ENCODE peak calls at places on chromosome 14, in ten cellular contexts. I is right lobe of liver, P is psoas muscle, O is lung, H is ascending aorta, X is bronchial epithelial cell, M is heart right ventricle, U is hepatocyte, L is IMR-90, A is AG04450. E is an unnamed sample.
A peak's percentile ranks its signal among the peaks of the same experiment; 100 is the strongest.

GRCh38 chr14:74414793-74415437 is 11.1 kb downstream of the SYNDIG1L start:
- DNase-seq in I (no peak), P (no peak), O (no peak), H (no peak), X (no peak), M (no peak), U (no peak), L (no peak), A (no peak), E (no peak)

GRCh38 chr14:28299227-28299626 is 467.4 kb upstream of the FOXG1 start:
- DNase-seq in I (no peak), P (no peak), O (no peak), H (no peak), X (no peak), M (no peak), U (no peak), L (no peak), A (no peak), E (no peak)

GRCh38 chr14:73263606-73264005 is 26.3 kb downstream of the PAPLN start:
- DNase-seq in I (no peak), P (no peak), O (no peak), H (peak; percentile 12), X (no peak), M (no peak), U (no peak), L (no peak), A (no peak), E (no peak)

GRCh38 chr14:89344871-89345270 is 72.2 kb downstream of the FOXN3 start:
- DNase-seq in I (no peak), P (no peak), O (no peak), H (no peak), X (no peak), M (no peak), U (no peak), L (no peak), A (no peak), E (no peak)

GRCh38 chr14:88914956-88915355 is 90.5 kb downstream of the TTC8 start:
- DNase-seq in I (no peak), P (no peak), O (no peak), H (no peak), X (no peak), M (no peak), U (no peak), L (no peak), A (no peak), E (no peak)

GRCh38 chr14:95064256-95064655 is 93.1 kb downstream of the DICER1 start:
- DNase-seq in I (no peak), P (no peak), O (no peak), H (peak; percentile 19), X (no peak), M (no peak), U (no peak), L (no peak), A (no peak), E (no peak)

GRCh38 chr14:89206426-89206825 is 210.6 kb downstream of the FOXN3 start:
- DNase-seq in I (no peak), P (peak; percentile 82), O (no peak), H (no peak), X (no peak), M (no peak), U (no peak), L (no peak), A (no peak), E (peak; percentile 45)

GRCh38 chr14:61977217-61977616 is 215.0 kb downstream of the SNAPC1 start:
- DNase-seq in I (no peak), P (no peak), O (no peak), H (no peak), X (peak; percentile 52), M (no peak), U (no peak), L (peak; percentile 33), A (no peak), E (no peak)

GRCh38 chr14:93060841-93061240 is 54.9 kb downstream of the ITPK1 start:
- DNase-seq in I (no peak), P (no peak), O (no peak), H (no peak), X (no peak), M (no peak), U (no peak), L (no peak), A (no peak), E (no peak)

GRCh38 chr14:94355191-94355794 is 32.2 kb upstream of the SERPINA6 start:
- DNase-seq in I (peak; percentile 82), P (no peak), O (peak; percentile 65), H (peak; percentile 67), X (peak; percentile 63), M (peak; percentile 12), U (peak; percentile 58), L (peak; percentile 65), A (peak; percentile 26), E (peak; percentile 76)

GRCh38 chr14:100042328-100042727 is 22.9 kb upstream of the EVL start:
- DNase-seq in I (peak; percentile 78), P (no peak), O (no peak), H (no peak), X (no peak), M (no peak), U (no peak), L (no peak), A (no peak), E (no peak)

GRCh38 chr14:86766469-86766868 is 1226.5 kb downstream of the GALC start:
- DNase-seq in I (no peak), P (no peak), O (no peak), H (no peak), X (no peak), M (no peak), U (no peak), L (no peak), A (no peak), E (no peak)

GRCh38 chr14:22922294-22922693 is 3.3 kb upstream of the RBM23 start:
- DNase-seq in I (no peak), P (no peak), O (no peak), H (no peak), X (no peak), M (no peak), U (no peak), L (no peak), A (no peak), E (no peak)

GRCh38 chr14:51963164-51963733 is 26.1 kb upstream of the RTRAF start:
- DNase-seq in I (no peak), P (no peak), O (no peak), H (no peak), X (no peak), M (no peak), U (no peak), L (peak; percentile 53), A (no peak), E (peak; percentile 46)
- H3K4me3 ChIP-seq in I (no peak overlapping the region), P (no peak overlapping the region), O (no peak overlapping the region), H (no peak overlapping the region), X (no peak overlapping the region), M (peak overlapping the region; percentile 26), U (no peak overlapping the region), L (peak overlapping the region; percentile 44), A (peak overlapping the region; percentile 24), E (peak overlapping the region; percentile 7)

DNA sequence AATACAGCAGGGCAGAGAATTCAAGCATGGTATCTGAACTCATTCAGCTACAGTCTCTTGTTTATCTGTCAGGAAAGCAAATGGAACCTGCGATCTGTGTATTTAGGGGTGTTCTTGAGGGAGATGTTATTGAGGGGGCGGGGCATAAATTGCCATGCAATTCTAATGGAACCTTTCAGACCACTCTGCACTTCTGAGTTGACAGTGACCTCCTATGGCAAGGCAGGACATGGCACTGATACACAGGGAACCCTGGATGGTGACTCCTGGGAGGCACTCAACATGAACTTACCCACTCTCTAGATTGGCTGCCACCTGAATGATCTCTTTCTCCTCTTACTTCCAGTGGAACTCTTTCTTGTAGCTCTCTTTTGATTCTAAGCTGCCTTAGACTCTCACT is 787.3 kb downstream of the VRK1 start:
- DNase-seq in I (no peak), P (no peak), O (no peak), H (no peak), X (no peak), M (no peak), U (no peak), L (no peak), A (no peak), E (no peak)
- TF ChIP-seq CTCF in I (peak; percentile 27), P (no peak), O (no peak), H (no peak), X (peak; percentile 8), M (peak; percentile 18), U (no peak), L (no peak), A (no peak), E (no peak)

GRCh38 chr14:59161571-59162175 is 26.8 kb upstream of the DAAM1 start:
- DNase-seq in I (no peak), P (peak; percentile 45), O (no peak), H (peak; percentile 71), X (peak; percentile 74), M (no peak), U (peak; percentile 76), L (peak; percentile 71), A (peak; percentile 33), E (peak; percentile 79)
- H3K4me3 ChIP-seq in I (no peak overlapping the region), P (no peak overlapping the region), O (no peak overlapping the region), H (peak overlapping the region; percentile 47), X (no peak overlapping the region), M (peak overlapping the region; percentile 16), U (no peak overlapping the region), L (peak overlapping the region; percentile 15), A (peak overlapping the region; percentile 11), E (peak overlapping the region; percentile 2)

GRCh38 chr14:103607039-103607668 is 21.9 kb upstream of the KLC1 start:
- DNase-seq in I (peak; percentile 61), P (peak; percentile 85), O (peak; percentile 62), H (peak; percentile 81), X (peak; percentile 10), M (peak; percentile 85), U (peak; percentile 76), L (peak; percentile 92), A (peak; percentile 80), E (peak; percentile 95)
- TF ChIP-seq CTCF in I (peak; percentile 16), P (peak; percentile 28), O (peak; percentile 18), H (peak; percentile 42), X (no peak), M (peak; percentile 37), U (peak; percentile 35), L (peak; percentile 37), A (peak; percentile 45), E (peak; percentile 55)

DNA sequence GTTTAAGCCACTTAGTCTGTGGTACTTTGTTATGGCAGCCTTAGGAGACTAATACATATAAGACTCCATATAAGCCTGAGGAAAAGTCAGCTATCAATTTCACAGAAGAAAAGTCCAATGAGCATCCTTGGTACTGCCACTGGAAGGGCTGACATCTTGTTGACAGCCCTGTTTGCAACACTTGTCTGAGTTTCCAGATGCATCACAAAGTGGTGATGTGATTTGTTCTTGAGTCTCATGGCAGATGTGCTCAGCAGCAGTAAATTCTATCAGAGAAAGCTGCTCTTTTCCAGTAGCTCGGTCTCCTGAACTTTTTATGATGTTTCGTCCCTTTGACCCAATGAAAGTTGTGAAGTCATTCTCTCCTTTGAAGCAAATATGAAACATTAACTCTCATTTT is 54.3 kb downstream of the STON2 start:
- DNase-seq in I (no peak), P (no peak), O (no peak), H (no peak), X (no peak), M (no peak), U (no peak), L (no peak), A (no peak), E (no peak)
- H3K4me3 ChIP-seq in I (no peak overlapping the region), P (no peak overlapping the region), O (no peak overlapping the region), H (no peak overlapping the region), X (no peak overlapping the region), M (no peak overlapping the region), U (no peak overlapping the region), L (no peak overlapping the region), A (no peak overlapping the region), E (no peak overlapping the region)

E was measured in AG10803.